ENCODE peak calls at places on chromosomes 2 and 18, in seven cellular contexts. One of them, this sample, is unnamed.

GRCh38 chr2:14756122-14756541 is 123.6 kb downstream of the LRATD1 start:
- DNase-seq in kidney: no peak
- DNase-seq in stimulated activated CD4-positive, alpha-beta T cell treated with anti-CD3 and anti-CD28 coated beads, Interleukin-12 subunit alpha, Interleukin-12 subunit beta, amount 100 ng/mL, for 48 hours: no peak
- DNase-seq in effector CD4-positive, alpha-beta T cell: no peak
- DNase-seq in iPS DF 19.7: no peak
- DNase-seq in effector memory CD4-positive, alpha-beta T cell: no peak
- DNase-seq in small intestine: no peak
- DNase-seq in this sample: no peak

GRCh38 chr2:109609352-109610024 is 4.3 kb downstream of the SEPTIN10 start:
- DNase-seq in kidney: no peak
- DNase-seq in stimulated activated CD4-positive, alpha-beta T cell treated with anti-CD3 and anti-CD28 coated beads, Interleukin-12 subunit alpha, Interleukin-12 subunit beta, amount 100 ng/mL, for 48 hours: no peak
- DNase-seq in effector CD4-positive, alpha-beta T cell: no peak
- DNase-seq in iPS DF 19.7: no peak
- DNase-seq in effector memory CD4-positive, alpha-beta T cell: no peak
- DNase-seq in small intestine: peak; percentile 64
- DNase-seq in this sample: no peak

GRCh38 chr2:59206361-59206760 is 965.2 kb upstream of the FANCL start:
- DNase-seq in kidney: no peak
- DNase-seq in stimulated activated CD4-positive, alpha-beta T cell treated with anti-CD3 and anti-CD28 coated beads, Interleukin-12 subunit alpha, Interleukin-12 subunit beta, amount 100 ng/mL, for 48 hours: no peak
- DNase-seq in effector CD4-positive, alpha-beta T cell: no peak
- DNase-seq in iPS DF 19.7: no peak
- DNase-seq in effector memory CD4-positive, alpha-beta T cell: no peak
- DNase-seq in small intestine: no peak
- DNase-seq in this sample: no peak

GRCh38 chr18:36179562-36180334 is 7.5 kb upstream of the MOCOS start:
- DNase-seq in kidney: no peak
- DNase-seq in stimulated activated CD4-positive, alpha-beta T cell treated with anti-CD3 and anti-CD28 coated beads, Interleukin-12 subunit alpha, Interleukin-12 subunit beta, amount 100 ng/mL, for 48 hours: no peak
- DNase-seq in effector CD4-positive, alpha-beta T cell: no peak
- DNase-seq in iPS DF 19.7: no peak
- DNase-seq in effector memory CD4-positive, alpha-beta T cell: no peak
- DNase-seq in small intestine: peak; percentile 56
- DNase-seq in this sample: no peak

GRCh38 chr2:118830886-118831285 is 16.6 kb downstream of the EN1 start:
- DNase-seq in kidney: no peak
- DNase-seq in stimulated activated CD4-positive, alpha-beta T cell treated with anti-CD3 and anti-CD28 coated beads, Interleukin-12 subunit alpha, Interleukin-12 subunit beta, amount 100 ng/mL, for 48 hours: no peak
- DNase-seq in effector CD4-positive, alpha-beta T cell: no peak
- DNase-seq in iPS DF 19.7: no peak
- DNase-seq in effector memory CD4-positive, alpha-beta T cell: no peak
- DNase-seq in small intestine: no peak
- DNase-seq in this sample: no peak

GRCh38 chr2:70541481-70542020 is 12.1 kb downstream of the TGFA start:
- DNase-seq in kidney: no peak
- DNase-seq in stimulated activated CD4-positive, alpha-beta T cell treated with anti-CD3 and anti-CD28 coated beads, Interleukin-12 subunit alpha, Interleukin-12 subunit beta, amount 100 ng/mL, for 48 hours: no peak
- DNase-seq in effector CD4-positive, alpha-beta T cell: no peak
- DNase-seq in iPS DF 19.7: no peak
- DNase-seq in effector memory CD4-positive, alpha-beta T cell: no peak
- DNase-seq in small intestine: no peak
- DNase-seq in this sample: no peak

GRCh38 chr2:190340369-190340768 is 3.0 kb upstream of the INPP1 start:
- DNase-seq in kidney: no peak
- DNase-seq in stimulated activated CD4-positive, alpha-beta T cell treated with anti-CD3 and anti-CD28 coated beads, Interleukin-12 subunit alpha, Interleukin-12 subunit beta, amount 100 ng/mL, for 48 hours: no peak
- DNase-seq in effector CD4-positive, alpha-beta T cell: no peak
- DNase-seq in iPS DF 19.7: no peak
- DNase-seq in effector memory CD4-positive, alpha-beta T cell: no peak
- DNase-seq in small intestine: no peak
- DNase-seq in this sample: no peak

GRCh38 chr2:220835563-220835962 is 736.5 kb downstream of the EPHA4 start:
- DNase-seq in kidney: no peak
- DNase-seq in stimulated activated CD4-positive, alpha-beta T cell treated with anti-CD3 and anti-CD28 coated beads, Interleukin-12 subunit alpha, Interleukin-12 subunit beta, amount 100 ng/mL, for 48 hours: no peak
- DNase-seq in effector CD4-positive, alpha-beta T cell: no peak
- DNase-seq in iPS DF 19.7: no peak
- DNase-seq in effector memory CD4-positive, alpha-beta T cell: no peak
- DNase-seq in small intestine: no peak
- DNase-seq in this sample: no peak

GRCh38 chr2:222878877-222879601 is 18.2 kb downstream of the ACSL3 start:
- DNase-seq in kidney: no peak
- DNase-seq in stimulated activated CD4-positive, alpha-beta T cell treated with anti-CD3 and anti-CD28 coated beads, Interleukin-12 subunit alpha, Interleukin-12 subunit beta, amount 100 ng/mL, for 48 hours: no peak
- DNase-seq in effector CD4-positive, alpha-beta T cell: no peak
- DNase-seq in iPS DF 19.7: no peak
- DNase-seq in effector memory CD4-positive, alpha-beta T cell: no peak
- DNase-seq in small intestine: no peak
- DNase-seq in this sample: no peak

GRCh38 chr2:168499500-168499899 is 43.4 kb downstream of the CERS6 start:
- DNase-seq in kidney: no peak
- DNase-seq in stimulated activated CD4-positive, alpha-beta T cell treated with anti-CD3 and anti-CD28 coated beads, Interleukin-12 subunit alpha, Interleukin-12 subunit beta, amount 100 ng/mL, for 48 hours: no peak
- DNase-seq in effector CD4-positive, alpha-beta T cell: no peak
- DNase-seq in iPS DF 19.7: no peak
- DNase-seq in effector memory CD4-positive, alpha-beta T cell: no peak
- DNase-seq in small intestine: no peak
- DNase-seq in this sample: no peak

GRCh38 chr2:231399853-231400667 is 4.5 kb downstream of the B3GNT7 start:
- DNase-seq in kidney: no peak
- DNase-seq in stimulated activated CD4-positive, alpha-beta T cell treated with anti-CD3 and anti-CD28 coated beads, Interleukin-12 subunit alpha, Interleukin-12 subunit beta, amount 100 ng/mL, for 48 hours: no peak
- DNase-seq in effector CD4-positive, alpha-beta T cell: no peak
- DNase-seq in iPS DF 19.7: no peak
- DNase-seq in effector memory CD4-positive, alpha-beta T cell: no peak
- DNase-seq in small intestine: peak; percentile 62
- DNase-seq in this sample: no peak

GRCh38 chr2:25127631-25128030 is 40.7 kb downstream of the POMC start:
- DNase-seq in kidney: peak; percentile 38
- DNase-seq in stimulated activated CD4-positive, alpha-beta T cell treated with anti-CD3 and anti-CD28 coated beads, Interleukin-12 subunit alpha, Interleukin-12 subunit beta, amount 100 ng/mL, for 48 hours: no peak
- DNase-seq in effector CD4-positive, alpha-beta T cell: no peak
- DNase-seq in iPS DF 19.7: no peak
- DNase-seq in effector memory CD4-positive, alpha-beta T cell: no peak
- DNase-seq in small intestine: no peak
- DNase-seq in this sample: no peak

GRCh38 chr2:44707945-44708645 is 233.4 kb upstream of the SIX3 start:
- DNase-seq in kidney: no peak
- DNase-seq in stimulated activated CD4-positive, alpha-beta T cell treated with anti-CD3 and anti-CD28 coated beads, Interleukin-12 subunit alpha, Interleukin-12 subunit beta, amount 100 ng/mL, for 48 hours: no peak
- DNase-seq in effector CD4-positive, alpha-beta T cell: no peak
- DNase-seq in iPS DF 19.7: no peak
- DNase-seq in effector memory CD4-positive, alpha-beta T cell: no peak
- DNase-seq in small intestine: peak; percentile 43
- DNase-seq in this sample: peak; percentile 55

GRCh38 chr2:214311031-214311533 is 99.8 kb upstream of the VWC2L start:
- DNase-seq in kidney: no peak
- DNase-seq in stimulated activated CD4-positive, alpha-beta T cell treated with anti-CD3 and anti-CD28 coated beads, Interleukin-12 subunit alpha, Interleukin-12 subunit beta, amount 100 ng/mL, for 48 hours: no peak
- DNase-seq in effector CD4-positive, alpha-beta T cell: no peak
- DNase-seq in iPS DF 19.7: no peak
- DNase-seq in effector memory CD4-positive, alpha-beta T cell: no peak
- DNase-seq in small intestine: no peak
- DNase-seq in this sample: no peak

GRCh38 chr18:79394438-79395307 is 1.1 kb upstream of the NFATC1 start:
- DNase-seq in kidney: peak; percentile 82
- DNase-seq in stimulated activated CD4-positive, alpha-beta T cell treated with anti-CD3 and anti-CD28 coated beads, Interleukin-12 subunit alpha, Interleukin-12 subunit beta, amount 100 ng/mL, for 48 hours: peak; percentile 68
- DNase-seq in effector CD4-positive, alpha-beta T cell: peak; percentile 56
- DNase-seq in iPS DF 19.7: no peak
- DNase-seq in effector memory CD4-positive, alpha-beta T cell: peak; percentile 55
- DNase-seq in small intestine: no peak
- DNase-seq in this sample: no peak

GRCh38 chr2:2743164-2743571 is 412.1 kb upstream of the MYT1L start:
- DNase-seq in kidney: no peak
- DNase-seq in stimulated activated CD4-positive, alpha-beta T cell treated with anti-CD3 and anti-CD28 coated beads, Interleukin-12 subunit alpha, Interleukin-12 subunit beta, amount 100 ng/mL, for 48 hours: no peak
- DNase-seq in effector CD4-positive, alpha-beta T cell: no peak
- DNase-seq in iPS DF 19.7: no peak
- DNase-seq in effector memory CD4-positive, alpha-beta T cell: no peak
- DNase-seq in small intestine: no peak
- DNase-seq in this sample: no peak

GRCh38 chr2:64749446-64749845 is 95.7 kb upstream of the SERTAD2 start:
- DNase-seq in kidney: no peak
- DNase-seq in stimulated activated CD4-positive, alpha-beta T cell treated with anti-CD3 and anti-CD28 coated beads, Interleukin-12 subunit alpha, Interleukin-12 subunit beta, amount 100 ng/mL, for 48 hours: no peak
- DNase-seq in effector CD4-positive, alpha-beta T cell: no peak
- DNase-seq in iPS DF 19.7: no peak
- DNase-seq in effector memory CD4-positive, alpha-beta T cell: no peak
- DNase-seq in small intestine: no peak
- DNase-seq in this sample: no peak

GRCh38 chr2:152594792-152595191 is 122.5 kb downstream of the PRPF40A start:
- DNase-seq in kidney: no peak
- DNase-seq in stimulated activated CD4-positive, alpha-beta T cell treated with anti-CD3 and anti-CD28 coated beads, Interleukin-12 subunit alpha, Interleukin-12 subunit beta, amount 100 ng/mL, for 48 hours: no peak
- DNase-seq in effector CD4-positive, alpha-beta T cell: no peak
- DNase-seq in iPS DF 19.7: no peak
- DNase-seq in effector memory CD4-positive, alpha-beta T cell: no peak
- DNase-seq in small intestine: no peak
- DNase-seq in this sample: no peak

GRCh38 chr2:146661494-146662096 is 1183.2 kb upstream of the ACVR2A start:
- DNase-seq in kidney: no peak
- DNase-seq in stimulated activated CD4-positive, alpha-beta T cell treated with anti-CD3 and anti-CD28 coated beads, Interleukin-12 subunit alpha, Interleukin-12 subunit beta, amount 100 ng/mL, for 48 hours: no peak
- DNase-seq in effector CD4-positive, alpha-beta T cell: no peak
- DNase-seq in iPS DF 19.7: peak; percentile 25
- DNase-seq in effector memory CD4-positive, alpha-beta T cell: no peak
- DNase-seq in small intestine: peak; percentile 10
- DNase-seq in this sample: no peak

GRCh38 chr18:75247041-75247551 is 36.5 kb downstream of the TSHZ1 start:
- DNase-seq in kidney: no peak
- DNase-seq in stimulated activated CD4-positive, alpha-beta T cell treated with anti-CD3 and anti-CD28 coated beads, Interleukin-12 subunit alpha, Interleukin-12 subunit beta, amount 100 ng/mL, for 48 hours: no peak
- DNase-seq in effector CD4-positive, alpha-beta T cell: no peak
- DNase-seq in iPS DF 19.7: no peak
- DNase-seq in effector memory CD4-positive, alpha-beta T cell: no peak
- DNase-seq in small intestine: no peak
- DNase-seq in this sample: no peak

GRCh38 chr2:182422864-182423263 is 4.0 kb downstream of the PDE1A start:
- DNase-seq in kidney: no peak
- DNase-seq in stimulated activated CD4-positive, alpha-beta T cell treated with anti-CD3 and anti-CD28 coated beads, Interleukin-12 subunit alpha, Interleukin-12 subunit beta, amount 100 ng/mL, for 48 hours: no peak
- DNase-seq in effector CD4-positive, alpha-beta T cell: no peak
- DNase-seq in iPS DF 19.7: no peak
- DNase-seq in effector memory CD4-positive, alpha-beta T cell: no peak
- DNase-seq in small intestine: no peak
- DNase-seq in this sample: no peak

GRCh38 chr18:35835366-35835765 is 137.1 kb upstream of the RMP24 start:
- DNase-seq in kidney: no peak
- DNase-seq in stimulated activated CD4-positive, alpha-beta T cell treated with anti-CD3 and anti-CD28 coated beads, Interleukin-12 subunit alpha, Interleukin-12 subunit beta, amount 100 ng/mL, for 48 hours: no peak
- DNase-seq in effector CD4-positive, alpha-beta T cell: no peak
- DNase-seq in iPS DF 19.7: no peak
- DNase-seq in effector memory CD4-positive, alpha-beta T cell: no peak
- DNase-seq in small intestine: no peak
- DNase-seq in this sample: no peak

GRCh38 chr2:178306351-178307073 is 112.2 kb downstream of the OSBPL6 start:
- DNase-seq in kidney: no peak
- DNase-seq in stimulated activated CD4-positive, alpha-beta T cell treated with anti-CD3 and anti-CD28 coated beads, Interleukin-12 subunit alpha, Interleukin-12 subunit beta, amount 100 ng/mL, for 48 hours: peak; percentile 17
- DNase-seq in effector CD4-positive, alpha-beta T cell: no peak
- DNase-seq in iPS DF 19.7: peak; percentile 38
- DNase-seq in effector memory CD4-positive, alpha-beta T cell: no peak
- DNase-seq in small intestine: peak; percentile 63
- DNase-seq in this sample: peak; percentile 12